ENCODE peak calls at places on chromosome 6, in eight cellular contexts. X, J, C, S, B, M, P and F are unnamed samples.

GRCh38 chr6:164424489-164424888 is 884.9 kb downstream of the C6orf118 start:
- DNase-seq in X (no peak), J (no peak), C (no peak), S (no peak), B (no peak), M (no peak), P (no peak), F (no peak)

GRCh38 chr6:159169557-159170332 is 545 bp downstream of the FNDC1 start:
- DNase-seq in X (peak; percentile 21), J (peak; percentile 3), C (peak; percentile 26), S (peak; percentile 44), B (no peak), M (peak; percentile 30), P (peak; percentile 43), F (peak; percentile 81)

GRCh38 chr6:42260972-42261371 is 43.3 kb upstream of the MRPS10 start:
- DNase-seq in X (peak; percentile 60), J (peak; percentile 3), C (no peak), S (peak; percentile 37), B (no peak), M (peak; percentile 36), P (peak; percentile 70), F (peak; percentile 32)

GRCh38 chr6:169451065-169451840 is 197.6 kb upstream of the THBS2 start:
- DNase-seq in X (no peak), J (no peak), C (no peak), S (no peak), B (no peak), M (peak; percentile 40), P (no peak), F (peak; percentile 37)

GRCh38 chr6:3841711-3842565 is 7.2 kb upstream of the FAM50B start:
- DNase-seq in X (no peak), J (no peak), C (peak; percentile 59), S (no peak), B (no peak), M (peak; percentile 76), P (no peak), F (peak; percentile 64)

GRCh38 chr6:135372758-135373157 is 124.8 kb downstream of the AHI1 start:
- DNase-seq in X (no peak), J (no peak), C (no peak), S (peak; percentile 67), B (no peak), M (peak; percentile 5), P (no peak), F (no peak)

GRCh38 chr6:43940071-43940392 is 170.0 kb downstream of the VEGFA start:
- DNase-seq in X (no peak), J (no peak), C (no peak), S (no peak), B (no peak), M (no peak), P (peak; percentile 6), F (no peak)

GRCh38 chr6:167738386-167738785 is 88.3 kb upstream of the AFDN start:
- DNase-seq in X (no peak), J (no peak), C (no peak), S (no peak), B (no peak), M (no peak), P (no peak), F (no peak)

GRCh38 chr6:158057213-158057987 is 75.7 kb downstream of the SYNJ2 start:
- DNase-seq in X (no peak), J (no peak), C (peak; percentile 97), S (no peak), B (no peak), M (peak; percentile 98), P (no peak), F (peak; percentile 99)

GRCh38 chr6:56347526-56347925 is 100.1 kb upstream of the COL21A1 start:
- DNase-seq in X (no peak), J (no peak), C (peak; percentile 31), S (no peak), B (no peak), M (peak; percentile 74), P (no peak), F (no peak)

GRCh38 chr6:47698342-47698787 is at the start of gene ADGRF4:
- DNase-seq in X (no peak), J (no peak), C (peak; percentile 86), S (no peak), B (peak; percentile 35), M (peak; percentile 72), P (no peak), F (peak; percentile 84)

GRCh38 chr6:118735320-118735719 is 83.9 kb upstream of the CEP85L start:
- DNase-seq in X (no peak), J (peak; percentile 24), C (no peak), S (no peak), B (no peak), M (peak; percentile 30), P (no peak), F (no peak)

GRCh38 chr6:166443166-166443565 is 60.4 kb upstream of the MPC1 start:
- DNase-seq in X (no peak), J (no peak), C (no peak), S (no peak), B (no peak), M (no peak), P (no peak), F (no peak)

GRCh38 chr6:111680013-111680712 is 74.5 kb upstream of the TRAF3IP2 start:
- DNase-seq in X (no peak), J (no peak), C (no peak), S (no peak), B (no peak), M (no peak), P (no peak), F (no peak)

GRCh38 chr6:116277124-116277523 is 2.6 kb downstream of the TSPYL1 start:
- DNase-seq in X (no peak), J (no peak), C (peak; percentile 17), S (no peak), B (no peak), M (no peak), P (no peak), F (no peak)

GRCh38 chr6:33147807-33148666 is 44.2 kb downstream of the COL11A2 start:
- DNase-seq in X (peak; percentile 9), J (no peak), C (peak; percentile 53), S (no peak), B (no peak), M (peak; percentile 71), P (peak; percentile 63), F (peak; percentile 39)

GRCh38 chr6:4368649-4369048 is 233.3 kb upstream of the ECI2 start:
- DNase-seq in X (no peak), J (no peak), C (peak; percentile 59), S (no peak), B (no peak), M (no peak), P (no peak), F (no peak)

GRCh38 chr6:162119349-162119748 is 608.2 kb downstream of the PRKN start:
- DNase-seq in X (no peak), J (no peak), C (peak; percentile 59), S (no peak), B (no peak), M (peak; percentile 60), P (peak; percentile 67), F (peak; percentile 18)

GRCh38 chr6:43952746-43953145 is 174.5 kb downstream of the MRPL14 start:
- DNase-seq in X (no peak), J (no peak), C (no peak), S (no peak), B (no peak), M (no peak), P (no peak), F (peak; percentile 15)

GRCh38 chr6:89729818-89730217 is 89.8 kb downstream of the MDN1 start:
- DNase-seq in X (no peak), J (no peak), C (peak; percentile 48), S (no peak), B (no peak), M (no peak), P (no peak), F (no peak)

GRCh38 chr6:39421383-39422225 is 99.1 kb upstream of the KCNK16 start:
- DNase-seq in X (no peak), J (no peak), C (no peak), S (no peak), B (no peak), M (peak; percentile 3), P (no peak), F (no peak)

GRCh38 chr6:45513331-45513730 is 135.6 kb upstream of the SUPT3H start:
- DNase-seq in X (no peak), J (no peak), C (no peak), S (no peak), B (no peak), M (no peak), P (no peak), F (no peak)